ENCODE peak calls at places on chromosomes 1 and 21, in six cellular contexts. E is skeletal muscle cell; S is psoas muscle; I is body of pancreas; U is NT2/D1; A is activated CD4-positive, alpha-beta memory T cell treated with anti-CD3 and anti-CD28 coated beads, Interleukin-2, amount 10 ng/mL, durations not matched to agents 7 days and 5 days. D is an unnamed sample.

GRCh38 chr21:42637602-42638041 is 15.8 kb upstream of the PDE9A start:
- DNase-seq in E (no peak), S (peak), I (no peak), U (no peak), A (no peak), D (no peak)

GRCh38 chr1:36871146-36871971 is 163.0 kb downstream of the GRIK3 start:
- DNase-seq in E (no peak), S (no peak), I (no peak), U (no peak), A (no peak), D (no peak)

GRCh38 chr1:9080704-9081291 is 11.4 kb upstream of the SLC2A5 start:
- DNase-seq in E (no peak), S (no peak), I (no peak), U (no peak), A (no peak), D (no peak)

GRCh38 chr1:193539731-193540459 is 353.5 kb upstream of the B3GALT2 start:
- DNase-seq in E (no peak), S (no peak), I (no peak), U (no peak), A (peak), D (no peak)

GRCh38 chr1:77498918-77499317 is 183.5 kb downstream of the ZZZ3 start:
- DNase-seq in E (no peak), S (no peak), I (no peak), U (no peak), A (no peak), D (no peak)

GRCh38 chr1:221462345-221462744 is 279.5 kb downstream of the DUSP10 start:
- DNase-seq in E (no peak), S (no peak), I (no peak), U (no peak), A (no peak), D (no peak)

GRCh38 chr1:171245458-171246064 is 2.7 kb upstream of the FMO1 start:
- DNase-seq in E (no peak), S (no peak), I (peak), U (peak), A (no peak), D (no peak)

GRCh38 chr1:81525085-81525484 is 275.6 kb upstream of the ADGRL2 start:
- DNase-seq in E (no peak), S (no peak), I (no peak), U (no peak), A (no peak), D (no peak)

GRCh38 chr1:153248480-153248879 is 11.0 kb upstream of the LORICRIN start:
- DNase-seq in E (no peak), S (no peak), I (no peak), U (no peak), A (no peak), D (no peak)

GRCh38 chr1:43322506-43322905 is 15.1 kb upstream of the MPL start:
- DNase-seq in E (no peak), S (no peak), I (no peak), U (no peak), A (no peak), D (no peak)

GRCh38 chr1:180720753-180721152 is 88.9 kb downstream of the XPR1 start:
- DNase-seq in E (no peak), S (no peak), I (no peak), U (no peak), A (no peak), D (no peak)

GRCh38 chr1:47914218-47914937 is 82.8 kb downstream of the TRABD2B start:
- DNase-seq in E (no peak), S (no peak), I (no peak), U (no peak), A (no peak), D (no peak)

GRCh38 chr1:115469703-115470476 is 131.8 kb upstream of the NGF start:
- DNase-seq in E (no peak), S (peak), I (peak), U (peak), A (peak), D (no peak)

GRCh38 chr1:168598125-168598524 is 21.7 kb downstream of the XCL1 start:
- DNase-seq in E (no peak), S (no peak), I (no peak), U (no peak), A (no peak), D (no peak)

GRCh38 chr1:185367218-185367617 is 50.2 kb upstream of the IVNS1ABP start:
- DNase-seq in E (no peak), S (no peak), I (no peak), U (no peak), A (no peak), D (no peak)

GRCh38 chr1:17148950-17149608 is 29.8 kb upstream of the PADI2 start:
- DNase-seq in E (no peak), S (no peak), I (no peak), U (no peak), A (no peak), D (no peak)

GRCh38 chr1:155175927-155176371 is 2.3 kb downstream of the TRIM46 start:
- DNase-seq in E (no peak), S (no peak), I (peak), U (no peak), A (peak), D (no peak)

GRCh38 chr1:168136709-168137514 is at the start of gene GPR161:
- DNase-seq in E (no peak), S (peak), I (peak), U (peak), A (peak), D (no peak)

GRCh38 chr1:197151185-197151584 is 4.7 kb upstream of the ASPM start:
- DNase-seq in E (no peak), S (no peak), I (no peak), U (no peak), A (no peak), D (no peak)

GRCh38 chr1:228802386-228803221 is 67.3 kb downstream of the RHOU start:
- DNase-seq in E (no peak), S (no peak), I (no peak), U (no peak), A (no peak), D (no peak)

GRCh38 chr1:192491804-192492554 is 83.6 kb upstream of the RGS1 start:
- DNase-seq in E (peak), S (no peak), I (no peak), U (no peak), A (no peak), D (no peak)

GRCh38 chr1:159602501-159602900 is 14.9 kb downstream of the APCS start:
- DNase-seq in E (no peak), S (no peak), I (no peak), U (no peak), A (no peak), D (no peak)

GRCh38 chr1:243508303-243508713 is 252.5 kb downstream of the SDCCAG8 start:
- DNase-seq in E (no peak), S (no peak), I (no peak), U (no peak), A (no peak), D (no peak)

GRCh38 chr1:59433440-59433813 is 136.5 kb downstream of the FGGY start:
- DNase-seq in E (no peak), S (peak), I (no peak), U (no peak), A (no peak), D (no peak)

GRCh38 chr1:41500781-41501518 is 16.5 kb upstream of the EDN2 start:
- DNase-seq in E (no peak), S (no peak), I (no peak), U (no peak), A (no peak), D (no peak)

GRCh38 chr1:163066686-163067085 is 2.5 kb upstream of the RGS4 start:
- DNase-seq in E (no peak), S (no peak), I (no peak), U (no peak), A (no peak), D (no peak)

GRCh38 chr1:246776923-246777322 is 52.7 kb downstream of the SCCPDH start:
- DNase-seq in E (no peak), S (no peak), I (no peak), U (no peak), A (no peak), D (no peak)

GRCh38 chr1:215243275-215244054 is 160.9 kb downstream of the KCNK2 start:
- DNase-seq in E (no peak), S (no peak), I (no peak), U (no peak), A (no peak), D (no peak)

GRCh38 chr1:93221913-93222312 is 41.4 kb downstream of the CCDC18 start:
- DNase-seq in E (no peak), S (no peak), I (no peak), U (no peak), A (no peak), D (no peak)

GRCh38 chr1:233294991-233295774 is at the start of gene PCNX2:
- DNase-seq in E (peak), S (no peak), I (peak), U (peak), A (peak), D (peak)

GRCh38 chr1:180548686-180549326 is 10.0 kb upstream of the OVAAL start:
- DNase-seq in E (no peak), S (no peak), I (no peak), U (no peak), A (no peak), D (no peak)

GRCh38 chr1:237012361-237012760 is 8.1 kb upstream of the MT1HL1 start:
- DNase-seq in E (no peak), S (no peak), I (no peak), U (no peak), A (no peak), D (no peak)

GRCh38 chr21:25999935-26000582 is 170.5 kb downstream of the APP start:
- DNase-seq in E (no peak), S (peak), I (no peak), U (no peak), A (peak), D (no peak)

GRCh38 chr1:26694597-26695416 is 1.0 kb upstream of the ARID1A start:
- DNase-seq in E (no peak), S (no peak), I (no peak), U (no peak), A (no peak), D (no peak)

GRCh38 chr1:113660053-113660452 is 99.2 kb downstream of the PHTF1 start:
- DNase-seq in E (no peak), S (no peak), I (no peak), U (no peak), A (no peak), D (no peak)

GRCh38 chr1:99573431-99574217 is 72.3 kb upstream of the PALMD start:
- DNase-seq in E (no peak), S (no peak), I (no peak), U (no peak), A (no peak), D (no peak)

GRCh38 chr21:43193651-43194302 is 25.0 kb downstream of the CRYAA start:
- DNase-seq in E (peak), S (peak), I (no peak), U (no peak), A (peak), D (no peak)

GRCh38 chr1:90133133-90133532 is 138.2 kb downstream of the ZNF326 start:
- DNase-seq in E (no peak), S (no peak), I (peak), U (peak), A (no peak), D (no peak)

GRCh38 chr1:41315482-41315823 is 45.8 kb upstream of the FOXO6 start:
- DNase-seq in E (no peak), S (no peak), I (no peak), U (no peak), A (no peak), D (no peak)

D was measured in effector CD4-positive, alpha-beta T cell.